ENCODE peak calls at places on chromosomes 5 and 9, in four cellular contexts. One of them, this sample, is unnamed.
A peak's percentile ranks its signal among the peaks of the same experiment; 100 is the strongest.

GRCh38 chr5:131952286-131952857 is 6.9 kb upstream of the MEIKIN start:
- DNase-seq in EH: peak; percentile 5
- DNase-seq in mesendoderm: no peak
- DNase-seq in B cell: no peak
- DNase-seq in this sample: no peak

GRCh38 chr9:118059520-118060278 is 355.5 kb downstream of the TLR4 start:
- DNase-seq in EH: peak; percentile 29
- DNase-seq in mesendoderm: peak; percentile 51
- DNase-seq in B cell: peak; percentile 11
- DNase-seq in this sample: no peak

GRCh38 chr9:113695901-113696300 is 180.2 kb upstream of the ZNF618 start:
- DNase-seq in mesendoderm: no peak
- DNase-seq in EH: peak; percentile 16
- DNase-seq in B cell: no peak
- DNase-seq in this sample: no peak

GRCh38 chr5:151280443-151280842 is 23.1 kb downstream of the SLC36A3 start:
- DNase-seq in mesendoderm: no peak
- DNase-seq in EH: no peak
- DNase-seq in B cell: no peak
- DNase-seq in this sample: no peak

GRCh38 chr9:87008667-87009066 is 61.4 kb upstream of the GAS1 start:
- DNase-seq in EH: no peak
- DNase-seq in B cell: no peak
- DNase-seq in mesendoderm: no peak
- DNase-seq in this sample: no peak

GRCh38 chr9:127065592-127065991 is 56.8 kb downstream of the ANGPTL2 start:
- DNase-seq in mesendoderm: no peak
- DNase-seq in EH: peak; percentile 66
- DNase-seq in B cell: no peak
- DNase-seq in this sample: no peak

GRCh38 chr5:169374761-169375160 is 73.8 kb upstream of the SLIT3 start:
- DNase-seq in B cell: no peak
- DNase-seq in EH: peak; percentile 45
- DNase-seq in mesendoderm: peak; percentile 28
- DNase-seq in this sample: no peak

GRCh38 chr5:115657125-115657882 is 31.5 kb upstream of the TMED7 start:
- DNase-seq in EH: no peak
- DNase-seq in mesendoderm: no peak
- DNase-seq in B cell: no peak
- DNase-seq in this sample: no peak

GRCh38 chr5:62144395-62145022 is 161.5 kb upstream of the KIF2A start:
- DNase-seq in B cell: no peak
- DNase-seq in mesendoderm: peak; percentile 65
- DNase-seq in EH: no peak
- DNase-seq in this sample: no peak

GRCh38 chr5:137737349-137738256 is 1.7 kb upstream of the KLHL3 start:
- DNase-seq in mesendoderm: peak; percentile 66
- DNase-seq in B cell: no peak
- DNase-seq in EH: peak; percentile 54
- DNase-seq in this sample: no peak

GRCh38 chr5:68740204-68740910 is 353.5 kb upstream of the SLC30A5 start:
- DNase-seq in mesendoderm: no peak
- DNase-seq in B cell: peak; percentile 54
- DNase-seq in EH: no peak
- DNase-seq in this sample: no peak

This sample was measured in caudate nucleus.